ENCODE peak calls at places on chromosomes 5 and 9, in five cellular contexts. W is coronary artery, H is mucosa of gallbladder, S is OCI-M1, M is HS-5. Q is an unnamed sample.
A peak's percentile ranks its signal among the peaks of the same experiment; 100 is the strongest.

GRCh38 chr9:7967093-7967827 is 167.7 kb upstream of the DMAC1 start:
- DNase-seq in H (no peak), M (no peak), W (no peak), S (peak; percentile 89), Q (no peak)

GRCh38 chr5:65010841-65011240 is 242.1 kb downstream of the CWC27 start:
- DNase-seq in M (no peak), S (no peak), H (no peak), W (no peak), Q (no peak)

GRCh38 chr9:131868766-131869165 is 128.9 kb upstream of the RAPGEF1 start:
- DNase-seq in M (no peak), S (no peak), H (no peak), W (no peak), Q (no peak)

GRCh38 chr5:59711316-59711715 is 182.2 kb downstream of the PDE4D start:
- DNase-seq in S (no peak), H (no peak), M (no peak), W (no peak), Q (no peak)

GRCh38 chr5:77607324-77607723 is 31.2 kb downstream of the OTP start:
- DNase-seq in W (no peak), H (no peak), S (peak; percentile 10), M (no peak), Q (no peak)

GRCh38 chr9:95626885-95627558 is 110.3 kb upstream of the PTCH1 start:
- DNase-seq in W (no peak), S (no peak), M (no peak), H (peak; percentile 55), Q (peak; percentile 14)

GRCh38 chr9:124790301-124790700 is 13.4 kb downstream of the OLFML2A start:
- DNase-seq in H (no peak), M (no peak), W (peak; percentile 54), S (no peak), Q (no peak)

GRCh38 chr9:2473691-2474090 is 147.9 kb upstream of the VLDLR start:
- DNase-seq in W (no peak), M (no peak), H (no peak), S (no peak), Q (no peak)

GRCh38 chr5:108545301-108545700 is 163.4 kb upstream of the FBXL17 start:
- DNase-seq in W (no peak), S (no peak), H (no peak), M (no peak), Q (no peak)

GRCh38 chr5:75701856-75702255 is 15.4 kb downstream of the POC5 start:
- DNase-seq in S (no peak), W (no peak), M (no peak), H (no peak), Q (no peak)

GRCh38 chr5:147507480-147508126 is 2.3 kb downstream of the DPYSL3 start:
- DNase-seq in M (peak; percentile 58), W (no peak), H (no peak), S (no peak), Q (no peak)

GRCh38 chr9:114321759-114322158 is 1.1 kb upstream of the ORM1 start:
- DNase-seq in W (no peak), S (no peak), M (peak; percentile 34), H (no peak), Q (no peak)

GRCh38 chr5:150394912-150395689 is 17.6 kb downstream of the CD74 start:
- DNase-seq in W (no peak), H (no peak), S (no peak), M (no peak), Q (no peak)

GRCh38 chr5:112407240-112407639 is 11.8 kb downstream of the EPB41L4A start:
- DNase-seq in M (no peak), S (no peak), W (no peak), H (no peak), Q (no peak)

GRCh38 chr9:71920456-71921189 is 9.2 kb downstream of the C9orf85 start:
- DNase-seq in H (no peak), W (no peak), S (no peak), M (no peak), Q (no peak)

GRCh38 chr5:112931473-112931872 is 9.4 kb upstream of the REEP5 start:
- DNase-seq in M (no peak), S (peak; percentile 15), W (no peak), H (no peak), Q (no peak)

GRCh38 chr9:107639426-107639825 is 149.9 kb upstream of the KLF4 start:
- DNase-seq in H (no peak), S (no peak), W (no peak), M (no peak), Q (no peak)

GRCh38 chr5:118295045-118295444 is 693.3 kb downstream of the DTWD2 start:
- DNase-seq in W (no peak), S (no peak), M (no peak), H (no peak), Q (no peak)

GRCh38 chr5:14161825-14162556 is 18.8 kb downstream of the TRIO start:
- DNase-seq in S (no peak), M (no peak), H (no peak), W (no peak), Q (no peak)